ENCODE peak calls at places on chromosomes 16 and 17, in nine cellular contexts. W is NCI-H1417; E is A172; K is HEK293T; Z is NCI-H1436; T is central memory CD8-positive, alpha-beta T cell; A is T-helper 17 cell; G is thoracic aorta; U is GM10248. P is an unnamed sample.

GRCh38 chr16:53558665-53559064 is 55.7 kb upstream of the AKTIP start:
- DNase-seq in Z (no peak), U (no peak), T (no peak), E (no peak), W (no peak), K (no peak), A (no peak), G (no peak), P (no peak)

GRCh38 chr16:74650966-74651567 is 15.6 kb downstream of the RFWD3 start:
- DNase-seq in G (no peak), E (no peak), U (no peak), K (no peak), Z (no peak), W (no peak), T (no peak), A (no peak), P (no peak)

GRCh38 chr17:6755281-6755680 is 565 bp upstream of the XAF1 start:
- DNase-seq in U (no peak), E (no peak), A (no peak), T (no peak), G (no peak), W (no peak), K (no peak), Z (no peak), P (peak)

GRCh38 chr17:74842146-74842598 is 17.5 kb downstream of the GRIN2C start:
- DNase-seq in T (no peak), G (no peak), K (no peak), E (no peak), W (no peak), U (no peak), A (no peak), Z (no peak), P (no peak)

GRCh38 chr17:7238418-7239090 is 703 bp downstream of the PHF23 start:
- DNase-seq in Z (no peak), K (no peak), U (no peak), E (no peak), W (peak), G (no peak), T (no peak), A (no peak), P (peak)

GRCh38 chr17:82835766-82836512 is 3.9 kb downstream of the ZNF750 start:
- DNase-seq in K (no peak), E (no peak), U (no peak), T (no peak), W (no peak), Z (peak), G (no peak), A (no peak), P (peak)

GRCh38 chr16:27572711-27573110 is 22.8 kb downstream of the KATNIP start:
- DNase-seq in W (no peak), T (no peak), G (no peak), A (no peak), E (no peak), Z (no peak), K (no peak), U (no peak), P (peak)

GRCh38 chr16:22660441-22661160 is 149.9 kb downstream of the NPIPB5 start:
- DNase-seq in Z (no peak), U (no peak), E (no peak), G (no peak), W (peak), K (no peak), A (no peak), T (no peak), P (no peak)

GRCh38 chr16:4309833-4310266 is 6.0 kb upstream of the GLIS2 start:
- DNase-seq in E (peak), U (peak), T (peak), K (peak), W (peak), Z (peak), G (no peak), A (peak), P (peak)

GRCh38 chr17:45098869-45099616 is 33.3 kb downstream of the PLCD3 start:
- DNase-seq in K (peak), U (peak), T (peak), E (peak), Z (peak), A (peak), W (peak), G (peak), P (peak)

GRCh38 chr17:76246080-76247066 is 6.1 kb upstream of the RNF157 start:
- DNase-seq in U (peak), A (peak), E (no peak), Z (no peak), W (no peak), K (peak), G (no peak), T (no peak), P (peak)